ENCODE peak calls at places on chromosomes 5 and 9, in five cellular contexts. Q is epithelial cell of proximal tubule, B is mammary epithelial cell, C is prostate gland, P is ovary. U is an unnamed sample.

GRCh38 chr5:9168791-9169611 is 376.9 kb downstream of the SEMA5A start:
- DNase-seq in C (no peak), Q (peak), P (no peak), B (peak), U (no peak)

GRCh38 chr9:125376261-125377226 is 114.9 kb downstream of the GAPVD1 start:
- DNase-seq in B (no peak), Q (no peak), C (no peak), P (no peak), U (no peak)

GRCh38 chr9:6805532-6805931 is 47.8 kb downstream of the KDM4C start:
- DNase-seq in B (no peak), P (no peak), C (no peak), Q (peak), U (no peak)

GRCh38 chr9:21570643-21571275 is 88.6 kb upstream of the IFNE start:
- DNase-seq in Q (no peak), B (no peak), C (no peak), P (no peak), U (no peak)

GRCh38 chr5:131589510-131590348 is 45.3 kb downstream of the RAPGEF6 start:
- DNase-seq in P (no peak), C (no peak), B (peak), Q (peak), U (no peak)

GRCh38 chr5:96091874-96092273 is 130.2 kb upstream of the ELL2 start:
- DNase-seq in C (no peak), P (no peak), Q (no peak), B (no peak), U (no peak)

GRCh38 chr9:86470326-86470725 is 116.1 kb upstream of the TUT7 start:
- DNase-seq in P (no peak), B (no peak), Q (no peak), C (no peak), U (no peak)

GRCh38 chr9:21709464-21710058 is 92.9 kb upstream of the MTAP start:
- DNase-seq in C (peak), B (peak), Q (no peak), P (no peak), U (no peak)

GRCh38 chr9:86938780-86939179 is 8.5 kb downstream of the GAS1 start:
- DNase-seq in C (no peak), B (no peak), P (no peak), Q (no peak), U (no peak)

GRCh38 chr9:11204521-11204920 is 591.7 kb upstream of the PTPRD start:
- DNase-seq in Q (no peak), B (no peak), C (no peak), P (no peak), U (no peak)

GRCh38 chr9:104009853-104010252 is 84.3 kb upstream of the SMC2 start:
- DNase-seq in C (no peak), P (no peak), B (peak), Q (peak), U (no peak)

GRCh38 chr9:127112683-127113539 is 9.5 kb downstream of the ANGPTL2 start:
- DNase-seq in B (no peak), Q (no peak), P (no peak), C (no peak), U (no peak)

GRCh38 chr5:136891175-136891574 is 525.8 kb upstream of the TRPC7 start:
- DNase-seq in P (no peak), B (no peak), Q (no peak), C (no peak), U (no peak)

GRCh38 chr9:112558476-112558875 is 71.8 kb downstream of the KIAA1958 start:
- DNase-seq in C (no peak), P (no peak), Q (no peak), B (peak), U (no peak)

GRCh38 chr5:139655727-139656271 is 7.7 kb downstream of the CXXC5 start:
- DNase-seq in C (peak), Q (no peak), B (no peak), P (peak), U (no peak)

GRCh38 chr5:40904205-40904993 is 4.9 kb upstream of the C7 start:
- DNase-seq in C (peak), B (peak), P (peak), Q (no peak), U (no peak)

GRCh38 chr5:107570805-107571531 is 99.8 kb downstream of the EFNA5 start:
- DNase-seq in C (no peak), Q (no peak), P (no peak), B (peak), U (no peak)

DNA sequence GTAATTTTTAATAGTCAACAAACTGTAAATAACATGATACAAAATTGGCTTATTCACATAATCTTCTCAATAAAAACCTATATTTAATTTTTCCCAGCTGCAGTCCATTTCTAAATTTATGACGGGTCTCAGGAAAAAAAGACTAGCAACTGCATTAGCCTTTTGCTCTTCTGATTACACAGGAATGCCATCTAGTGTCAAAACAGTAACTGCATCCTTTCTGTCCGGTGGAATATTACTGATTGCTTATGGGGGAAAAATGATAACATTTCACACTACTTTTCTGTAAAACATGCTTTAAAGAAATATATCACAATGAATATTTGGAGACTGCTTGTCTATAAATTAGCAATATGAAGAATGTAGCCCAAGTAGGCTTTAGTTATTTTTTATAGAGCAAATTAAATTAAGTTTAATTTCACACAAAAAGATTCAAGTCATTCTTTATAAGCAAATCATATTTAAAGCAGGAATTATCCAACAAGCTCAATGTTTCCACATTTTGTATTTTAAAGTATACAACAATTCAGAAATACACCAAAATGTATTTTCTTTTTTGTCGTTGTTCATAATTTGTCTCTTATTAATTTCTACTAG is 534.7 kb downstream of the CDH10 start:
- DNase-seq in C (no peak), Q (no peak), B (peak), P (no peak), U (no peak)
- TF ChIP-seq CTCF in C (peak), Q (peak), B (peak), P (no peak), U (no peak)

GRCh38 chr5:98111686-98112085 is 661.8 kb upstream of the RGMB start:
- DNase-seq in B (no peak), P (no peak), Q (no peak), C (no peak), U (no peak)
- TF ChIP-seq CTCF in B (peak), P (no peak), Q (peak), C (no peak), U (no peak)

DNA sequence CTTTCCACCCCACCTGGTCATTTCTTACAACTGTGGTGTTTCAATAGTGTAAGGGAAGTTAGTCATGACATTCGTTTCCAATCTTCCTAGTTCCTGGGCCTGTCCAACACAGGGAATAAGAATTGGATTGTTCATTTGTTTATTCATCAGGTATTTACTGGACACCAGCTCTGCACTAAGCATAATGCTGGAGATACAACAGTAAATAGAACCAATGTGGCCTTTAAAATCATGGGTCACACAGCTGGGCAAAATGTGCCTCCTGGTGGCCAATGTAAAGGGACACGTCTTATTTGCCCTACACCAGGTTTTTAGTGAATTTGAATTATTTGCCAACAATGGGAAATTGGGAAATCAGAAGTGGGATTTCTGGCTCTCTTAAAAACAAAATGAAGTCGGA is 10.4 kb downstream of the ABLIM3 start:
- DNase-seq in B (no peak), P (no peak), C (no peak), Q (no peak), U (no peak)
- TF ChIP-seq CTCF in B (no peak), P (no peak), C (peak), Q (peak), U (peak)

DNA sequence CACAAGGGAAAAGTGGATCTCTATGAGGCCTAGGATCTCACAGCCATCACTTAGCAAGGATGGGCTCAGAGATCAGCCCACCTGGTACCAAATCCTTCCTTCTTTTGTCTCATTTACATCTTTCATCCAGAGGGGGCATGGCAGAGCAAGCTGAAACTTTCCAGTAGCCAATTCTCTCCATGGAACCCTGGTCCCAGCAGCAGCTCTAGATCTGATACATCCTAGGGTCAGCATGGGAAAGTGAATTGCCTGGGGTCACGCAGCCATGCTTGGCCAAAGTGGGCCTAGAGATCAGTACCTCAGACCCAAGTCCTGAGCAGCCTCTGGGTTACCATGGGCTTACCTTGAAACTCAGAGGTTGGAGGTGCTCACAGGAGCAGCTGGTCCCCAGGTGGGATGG is 170.5 kb downstream of the GABBR2 start:
- DNase-seq in P (no peak), C (no peak), B (no peak), Q (no peak), U (no peak)
- TF ChIP-seq CTCF in P (no peak), C (no peak), B (no peak), Q (no peak), U (no peak)

GRCh38 chr9:121927636-121928035 is 165.5 kb downstream of the TTLL11 start:
- DNase-seq in B (no peak), P (no peak), C (no peak), Q (no peak), U (no peak)

GRCh38 chr9:121930970-121931369 is 162.1 kb downstream of the TTLL11 start:
- DNase-seq in P (no peak), Q (no peak), C (no peak), B (no peak), U (no peak)

GRCh38 chr9:121927081-121927480 is 166.0 kb downstream of the TTLL11 start:
- DNase-seq in P (no peak), C (no peak), Q (no peak), B (no peak), U (no peak)

GRCh38 chr9:121926417-121926816 is 166.7 kb downstream of the TTLL11 start:
- DNase-seq in Q (no peak), P (no peak), B (no peak), C (peak), U (no peak)

DNA sequence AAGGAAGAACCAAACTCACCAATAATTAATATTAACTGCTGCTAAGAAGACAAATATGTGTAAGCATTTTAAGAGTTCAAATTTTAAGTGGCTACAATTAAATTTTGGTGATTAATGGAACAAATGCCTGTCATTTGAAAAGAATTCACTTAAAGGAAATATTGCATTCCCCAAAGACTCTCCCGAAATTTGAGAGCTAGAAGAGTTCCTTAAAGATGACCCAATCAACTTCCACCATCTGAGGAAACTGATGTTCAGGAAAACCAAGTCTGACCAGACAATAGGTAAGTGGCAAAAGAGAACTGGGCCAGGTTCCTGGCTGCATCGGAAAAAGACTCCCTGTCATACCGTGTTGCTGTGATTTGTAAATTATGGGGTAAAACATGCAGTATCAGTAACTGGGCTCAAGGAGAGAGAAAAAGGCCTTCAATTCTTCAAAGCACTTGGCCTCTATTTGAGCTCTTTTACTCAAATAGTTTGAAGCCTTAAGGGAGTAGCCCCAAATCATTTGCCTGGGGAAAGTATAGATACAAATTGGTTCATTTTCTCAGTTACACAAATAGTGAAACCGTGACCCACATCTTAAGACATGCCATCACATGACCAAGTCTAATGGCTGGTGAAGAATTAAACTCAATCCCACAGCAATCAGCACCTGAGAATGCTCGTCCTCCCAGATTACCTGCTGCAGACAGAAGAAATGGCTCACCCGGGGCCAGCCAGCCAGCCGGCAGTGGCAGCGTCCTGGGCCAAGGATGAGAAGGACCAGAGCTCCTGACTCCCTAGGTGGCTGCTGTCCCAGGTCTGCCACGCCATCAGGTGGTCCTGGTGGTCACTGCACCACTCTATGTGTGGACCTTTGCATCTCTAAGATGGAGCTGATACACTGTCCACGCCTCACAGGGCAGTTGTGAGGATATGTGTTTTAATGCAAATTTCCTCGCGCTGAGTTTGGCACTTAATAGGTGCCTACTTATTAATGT is 162.9 kb downstream of the TTLL11 start:
- DNase-seq in P (peak), B (no peak), C (no peak), Q (no peak), U (no peak)
- TF ChIP-seq CTCF in P (no peak), B (no peak), C (no peak), Q (peak), U (no peak)

GRCh38 chr5:58499951-58500350 is 8.7 kb downstream of the GAPT start:
- DNase-seq in Q (no peak), B (no peak), C (no peak), P (no peak), U (no peak)

GRCh38 chr5:58493136-58493535 is 1.9 kb downstream of the GAPT start:
- DNase-seq in P (no peak), C (no peak), B (no peak), Q (no peak), U (no peak)

GRCh38 chr5:58499231-58499630 is 8.0 kb downstream of the GAPT start:
- DNase-seq in Q (no peak), P (no peak), B (no peak), C (no peak), U (no peak)

GRCh38 chr5:58497956-58498942 is 7.0 kb downstream of the GAPT start:
- DNase-seq in C (no peak), B (peak), P (peak), Q (no peak), U (no peak)

DNA sequence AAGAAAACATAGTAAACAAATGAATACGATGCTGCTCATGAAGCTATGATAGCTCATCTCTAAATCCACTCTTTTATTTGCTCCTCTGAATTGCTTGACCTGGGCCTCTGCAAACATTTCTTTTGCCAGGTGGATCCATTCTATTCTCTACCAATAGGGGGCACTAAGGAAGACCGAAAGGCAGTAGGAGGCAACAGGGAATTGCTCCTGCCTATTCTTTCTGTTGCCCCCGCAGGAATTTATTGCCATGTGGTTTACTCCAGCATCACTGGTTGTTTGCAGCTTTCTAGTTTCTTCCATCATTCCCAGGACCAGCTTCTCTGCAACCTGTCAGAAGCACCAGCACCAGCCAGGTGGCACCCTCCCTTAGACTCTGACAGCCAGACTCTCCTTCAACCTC is 5.3 kb downstream of the GAPT start:
- DNase-seq in B (no peak), P (no peak), C (no peak), Q (no peak), U (no peak)
- TF ChIP-seq CTCF in B (peak), P (no peak), C (no peak), Q (peak), U (no peak)

DNA sequence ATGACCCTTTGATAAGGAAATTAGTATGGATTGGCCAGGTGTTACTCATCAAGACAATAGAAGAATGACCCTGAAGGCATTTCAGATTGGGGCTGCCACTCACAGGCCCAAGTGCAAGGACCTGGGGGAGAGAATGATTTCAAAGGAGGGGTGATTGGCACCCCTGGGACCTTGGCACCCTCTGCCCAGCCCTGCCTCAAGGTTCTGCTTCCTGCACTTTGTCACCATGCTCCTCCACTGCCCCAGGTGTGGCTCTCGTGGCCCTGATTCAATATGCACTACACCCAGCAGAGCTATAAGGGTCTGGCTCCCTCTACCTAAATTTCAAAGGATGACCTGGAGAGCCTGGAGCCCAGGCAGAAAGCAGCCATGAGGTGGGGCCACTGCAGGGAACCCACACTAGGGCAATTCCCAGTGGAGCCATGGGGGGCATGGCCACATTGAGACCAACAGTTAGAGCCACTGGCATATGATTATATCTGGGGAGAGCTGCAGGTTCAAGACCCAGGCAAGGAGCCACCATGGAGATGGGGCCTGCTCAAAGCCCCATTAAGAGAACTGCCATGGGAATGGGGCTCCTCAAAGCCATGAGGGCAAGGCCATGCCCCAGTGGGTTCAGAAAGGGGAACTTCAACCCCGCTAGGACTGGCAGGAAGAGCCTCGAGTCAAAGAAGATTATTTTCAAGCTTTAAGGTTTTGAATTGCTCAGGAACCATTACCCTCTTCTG is 93.0 kb downstream of the CEMIP2 start:
- DNase-seq in Q (no peak), P (no peak), B (no peak), C (no peak), U (no peak)
- TF ChIP-seq CTCF in Q (no peak), P (no peak), B (no peak), C (no peak), U (no peak)

GRCh38 chr5:50889790-50890189 is 223.4 kb downstream of the PARP8 start:
- DNase-seq in C (no peak), P (no peak), B (peak), Q (no peak), U (no peak)
- TF ChIP-seq CTCF in C (no peak), P (no peak), B (no peak), Q (no peak), U (no peak)

U was measured in CD14-positive monocyte.